ENCODE peak calls at places on chromosomes 13 and 19, in eight cellular contexts. C is fibroblast of mammary gland; J is H9; P is fibroblast of pulmonary artery; D is GM23248; X is NCI-H2227 treated with DMSO at 0.1 percent for 48 hours; S is stimulated activated CD4-positive, alpha-beta T cell treated with anti-CD3 and anti-CD28 coated beads, Interleukin-12 subunit alpha, Interleukin-12 subunit beta, amount 100 ng/mL, for 48 hours; A is HEK293T. F is an unnamed sample.

GRCh38 chr13:98557934-98558630 is 18.8 kb downstream of the STK24 start:
- DNase-seq in A (no peak), J (no peak), S (no peak), X (no peak), P (no peak), C (peak; percentile 63), D (peak; percentile 85), F (peak; percentile 59)

GRCh38 chr19:7705387-7706187 is 3.7 kb upstream of the FCER2 start:
- DNase-seq in S (peak; percentile 68), A (no peak), X (no peak), P (no peak), J (no peak), C (no peak), D (no peak), F (no peak)

GRCh38 chr13:111270126-111270525 is 50.3 kb upstream of the TEX29 start:
- DNase-seq in A (no peak), D (peak; percentile 16), J (no peak), P (no peak), S (no peak), C (peak; percentile 16), X (no peak), F (no peak)

GRCh38 chr19:33868076-33868735 is 71.5 kb downstream of the KCTD15 start:
- DNase-seq in S (no peak), A (no peak), D (peak; percentile 24), J (no peak), C (no peak), P (no peak), X (peak; percentile 85), F (no peak)

GRCh38 chr13:75219479-75220237 is 262.3 kb downstream of the TBC1D4 start:
- DNase-seq in S (peak; percentile 75), P (peak; percentile 74), A (peak; percentile 99), J (peak; percentile 85), D (peak; percentile 86), C (peak; percentile 66), X (peak; percentile 86), F (peak; percentile 68)

GRCh38 chr19:38264486-38265212 is at the start of gene SPINT2:
- DNase-seq in A (peak; percentile 65), P (no peak), J (peak; percentile 93), X (peak; percentile 98), D (peak; percentile 26), C (no peak), S (no peak), F (peak; percentile 40)

GRCh38 chr13:99205621-99206220 is 5.1 kb downstream of the UBAC2 start:
- DNase-seq in P (no peak), C (no peak), D (no peak), J (no peak), A (no peak), S (no peak), X (no peak), F (no peak)

GRCh38 chr19:47230122-47230920 is 678 bp downstream of the BBC3 start:
- DNase-seq in X (no peak), C (peak; percentile 29), S (peak; percentile 7), J (peak; percentile 73), D (peak; percentile 75), P (peak; percentile 53), A (peak; percentile 45), F (peak; percentile 71)

GRCh38 chr19:15031675-15032074 is 17.6 kb upstream of the CASP14 start:
- DNase-seq in X (no peak), C (no peak), J (no peak), P (no peak), A (no peak), D (no peak), S (no peak), F (no peak)

GRCh38 chr19:50959731-50960500 is 7.1 kb upstream of the KLK5 start:
- DNase-seq in P (no peak), J (no peak), X (no peak), C (peak; percentile 13), A (no peak), D (peak; percentile 32), S (no peak), F (no peak)

GRCh38 chr19:15365264-15365663 is 14.3 kb downstream of the AKAP8 start:
- DNase-seq in C (no peak), A (no peak), X (no peak), D (no peak), J (no peak), S (no peak), P (no peak), F (no peak)

GRCh38 chr13:98143601-98144500 is 957 bp downstream of the FARP1 start:
- DNase-seq in P (peak; percentile 54), C (peak; percentile 62), D (peak; percentile 76), A (peak; percentile 16), J (no peak), S (no peak), X (no peak), F (peak; percentile 33)

GRCh38 chr19:51688665-51689571 is 4.2 kb upstream of the SPACA6 start:
- DNase-seq in D (peak; percentile 96), C (peak; percentile 92), J (peak; percentile 87), P (peak; percentile 97), A (peak; percentile 80), X (peak; percentile 78), S (no peak), F (peak; percentile 95)

GRCh38 chr19:4366666-4367335 is 23.4 kb downstream of the MPND start:
- DNase-seq in X (no peak), C (no peak), P (no peak), A (no peak), J (no peak), D (no peak), S (no peak), F (no peak)

GRCh38 chr19:46748325-46749109 is 2.3 kb upstream of the STRN4 start:
- DNase-seq in D (peak; percentile 73), X (no peak), A (peak; percentile 64), S (peak; percentile 51), J (peak; percentile 84), P (peak; percentile 79), C (peak; percentile 69), F (peak; percentile 85)

GRCh38 chr13:36251528-36251927 is 37.2 kb upstream of the SOHLH2 start:
- DNase-seq in D (peak; percentile 30), P (peak; percentile 21), C (peak; percentile 31), J (no peak), S (no peak), X (no peak), A (no peak), F (no peak)

GRCh38 chr19:45809643-45810159 is 5.4 kb downstream of the RSPH6A start:
- DNase-seq in X (no peak), S (no peak), D (peak; percentile 58), C (peak; percentile 71), P (peak; percentile 75), A (no peak), J (peak; percentile 72), F (no peak)

GRCh38 chr19:7603919-7604318 is 8.3 kb downstream of the CAMSAP3 start:
- DNase-seq in X (no peak), D (no peak), S (no peak), P (no peak), J (no peak), C (no peak), A (no peak), F (no peak)

GRCh38 chr19:39347332-39348227 is 5.4 kb downstream of the SAMD4B start:
- DNase-seq in X (no peak), J (no peak), D (peak; percentile 68), P (no peak), S (no peak), A (no peak), C (peak; percentile 48), F (no peak)

GRCh38 chr13:24148414-24149305 is 11.9 kb upstream of the SPATA13 start:
- DNase-seq in A (no peak), P (peak; percentile 97), J (peak; percentile 83), D (peak; percentile 98), S (no peak), X (no peak), C (peak; percentile 98), F (peak; percentile 96)

GRCh38 chr13:30696278-30697176 is 38.8 kb upstream of the ALOX5AP start:
- DNase-seq in D (peak; percentile 47), J (peak; percentile 47), S (no peak), A (no peak), C (peak; percentile 45), P (no peak), X (no peak), F (peak; percentile 47)

GRCh38 chr13:24012648-24013047 is 115.3 kb upstream of the C1QTNF9B start:
- DNase-seq in P (no peak), X (no peak), S (no peak), J (no peak), C (no peak), D (no peak), A (no peak), F (no peak)

GRCh38 chr19:20558011-20558410 is 7.6 kb downstream of the ZNF737 start:
- DNase-seq in C (no peak), J (peak; percentile 30), X (no peak), A (no peak), D (no peak), S (no peak), P (no peak), F (no peak)

F was measured in lung microvascular endothelial cell.